ENCODE peak calls at places on chromosome 21, in four cellular contexts. E, U, X and K are unnamed samples.

GRCh38 chr21:44958471-44959191 is 18.8 kb downstream of the SLX9 start:
- DNase-seq in E (no peak), U (no peak), X (peak), K (no peak)

GRCh38 chr21:44941567-44941966 is 1.7 kb downstream of the SLX9 start:
- DNase-seq in E (no peak), U (no peak), X (no peak), K (no peak)

GRCh38 chr21:36753556-36753955 is 54.6 kb downstream of the SIM2 start:
- DNase-seq in E (no peak), U (no peak), X (peak), K (no peak)

GRCh38 chr21:31268090-31268489 is 76.0 kb downstream of the TIAM1 start:
- DNase-seq in E (no peak), U (no peak), X (no peak), K (no peak)

GRCh38 chr21:29194847-29195246 is 64.4 kb downstream of the MAP3K7CL start:
- DNase-seq in E (no peak), U (no peak), X (no peak), K (no peak)

GRCh38 chr21:27580276-27580675 is 613.4 kb upstream of the ADAMTS5 start:
- DNase-seq in E (no peak), U (no peak), X (no peak), K (no peak)

GRCh38 chr21:36704958-36705678 is 6.2 kb downstream of the SIM2 start:
- DNase-seq in E (no peak), U (no peak), X (no peak), K (no peak)

GRCh38 chr21:17690078-17690494 is 77.4 kb upstream of the BTG3 start:
- DNase-seq in E (peak), U (no peak), X (no peak), K (no peak)

GRCh38 chr21:36917487-36918158 is 48.8 kb downstream of the HLCS start:
- DNase-seq in E (peak), U (no peak), X (peak), K (peak)

GRCh38 chr21:32338209-32338921 is 39.7 kb downstream of the MRAP start:
- DNase-seq in E (no peak), U (no peak), X (no peak), K (no peak)

GRCh38 chr21:14522689-14523088 is 23.4 kb downstream of the SAMSN1 start:
- DNase-seq in E (no peak), U (no peak), X (no peak), K (peak)

GRCh38 chr21:31986035-31986856 is 113.4 kb downstream of the HUNK start:
- DNase-seq in E (no peak), U (no peak), X (no peak), K (no peak)

GRCh38 chr21:28257276-28257675 is 735.4 kb downstream of the LTN1 start:
- DNase-seq in E (no peak), U (no peak), X (peak), K (no peak)

GRCh38 chr21:17512245-17513213 is at the start of gene CXADR:
- DNase-seq in E (peak), U (no peak), X (peak), K (no peak)

GRCh38 chr21:32335601-32336575 is 37.2 kb downstream of the MRAP start:
- DNase-seq in E (no peak), U (no peak), X (no peak), K (no peak)

GRCh38 chr21:14520535-14520934 is 25.6 kb downstream of the SAMSN1 start:
- DNase-seq in E (no peak), U (no peak), X (no peak), K (peak)

GRCh38 chr21:44714905-44715304 is 3.5 kb upstream of the TSPEAR start:
- DNase-seq in E (no peak), U (no peak), X (no peak), K (no peak)

GRCh38 chr21:36489103-36489785 is 9.3 kb upstream of the CLDN14 start:
- DNase-seq in E (no peak), U (no peak), X (no peak), K (no peak)

DNA sequence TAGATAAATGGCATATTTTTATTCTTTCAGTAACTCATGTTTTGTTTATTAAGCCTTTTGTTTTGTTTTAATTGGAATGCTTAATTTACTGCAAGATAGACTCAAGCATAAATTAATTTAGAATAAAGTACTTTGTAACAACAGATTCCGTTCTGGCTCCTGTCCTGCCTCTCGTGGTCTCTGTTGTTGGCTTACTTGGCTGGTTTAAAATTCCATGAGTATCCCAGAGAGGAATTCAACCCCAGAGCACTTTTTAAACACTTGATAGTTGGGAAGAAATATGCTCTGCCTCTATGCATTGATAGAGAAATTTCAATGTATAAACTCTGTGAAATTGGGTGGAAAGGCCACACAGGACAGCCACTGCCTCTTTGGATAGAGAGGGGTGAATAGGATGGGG is 89.7 kb downstream of the ATP5PO start:
- DNase-seq in E (no peak), U (no peak), X (no peak), K (no peak)
- H3K4me3 ChIP-seq in E (no peak), U (no peak), X (no peak), K (no peak)

GRCh38 chr21:41766883-41767605 is at the start of gene RIPK4:
- DNase-seq in E (no peak), U (peak), X (no peak), K (no peak)
- TF ChIP-seq POLR2A in E (no peak), U (peak), X (no peak), K (no peak)

DNA sequence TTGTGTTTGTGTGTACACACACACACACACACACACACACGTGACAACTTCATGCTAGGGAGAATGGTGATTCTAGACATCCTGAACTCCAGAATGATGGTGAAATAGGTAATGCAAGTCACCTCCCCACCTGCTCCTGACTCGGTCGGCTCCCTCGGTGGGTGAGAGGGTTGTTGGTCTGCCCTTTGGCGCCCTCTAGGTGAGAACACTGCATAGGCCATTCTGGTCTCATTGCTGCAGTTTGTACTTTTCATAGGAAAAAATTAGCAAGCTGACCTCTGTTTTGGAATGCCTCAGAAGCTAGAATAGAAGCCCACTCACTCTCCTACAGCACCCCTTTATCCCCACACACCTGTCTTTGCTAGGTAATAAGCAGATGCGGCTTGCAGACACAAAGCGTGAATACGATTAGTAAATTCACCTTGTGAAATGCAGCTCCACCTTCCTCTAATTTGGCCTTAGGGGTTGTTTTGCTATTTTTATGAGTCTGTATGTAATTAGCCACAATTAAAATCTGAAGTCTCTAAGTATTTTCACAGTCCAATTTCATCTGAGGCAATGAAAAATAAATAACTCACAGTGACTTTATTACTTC is 130.0 kb upstream of the KCNJ15 start:
- DNase-seq in E (peak), U (no peak), X (peak), K (peak)
- TF ChIP-seq MAX in E (no peak), U (no peak), X (no peak), K (no peak)

DNA sequence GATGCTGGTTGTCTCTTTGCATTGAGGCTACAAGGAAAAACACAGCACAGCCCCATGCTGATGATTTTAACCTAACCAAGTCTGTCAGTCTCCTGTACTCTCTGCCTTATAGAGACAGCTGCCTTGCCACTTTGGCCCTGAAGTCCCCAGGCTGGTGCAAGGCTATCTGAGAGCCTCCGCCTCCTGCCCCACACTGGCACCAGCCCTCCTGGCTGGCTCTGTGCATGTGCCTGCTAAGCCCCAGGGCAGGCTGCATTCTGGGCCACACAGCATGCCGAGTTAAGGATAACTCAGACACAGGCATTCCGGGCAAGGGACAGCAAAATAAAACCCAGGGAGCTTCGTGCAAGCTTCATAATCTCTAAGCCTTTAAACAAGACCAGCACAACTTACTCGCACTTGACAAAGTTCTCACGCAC is 910 bp downstream of the RUNX1 start:
- DNase-seq in E (no peak), U (no peak), X (no peak), K (peak)
- H3K4me3 ChIP-seq in E (peak), U (peak), X (no peak), K (peak)

DNA sequence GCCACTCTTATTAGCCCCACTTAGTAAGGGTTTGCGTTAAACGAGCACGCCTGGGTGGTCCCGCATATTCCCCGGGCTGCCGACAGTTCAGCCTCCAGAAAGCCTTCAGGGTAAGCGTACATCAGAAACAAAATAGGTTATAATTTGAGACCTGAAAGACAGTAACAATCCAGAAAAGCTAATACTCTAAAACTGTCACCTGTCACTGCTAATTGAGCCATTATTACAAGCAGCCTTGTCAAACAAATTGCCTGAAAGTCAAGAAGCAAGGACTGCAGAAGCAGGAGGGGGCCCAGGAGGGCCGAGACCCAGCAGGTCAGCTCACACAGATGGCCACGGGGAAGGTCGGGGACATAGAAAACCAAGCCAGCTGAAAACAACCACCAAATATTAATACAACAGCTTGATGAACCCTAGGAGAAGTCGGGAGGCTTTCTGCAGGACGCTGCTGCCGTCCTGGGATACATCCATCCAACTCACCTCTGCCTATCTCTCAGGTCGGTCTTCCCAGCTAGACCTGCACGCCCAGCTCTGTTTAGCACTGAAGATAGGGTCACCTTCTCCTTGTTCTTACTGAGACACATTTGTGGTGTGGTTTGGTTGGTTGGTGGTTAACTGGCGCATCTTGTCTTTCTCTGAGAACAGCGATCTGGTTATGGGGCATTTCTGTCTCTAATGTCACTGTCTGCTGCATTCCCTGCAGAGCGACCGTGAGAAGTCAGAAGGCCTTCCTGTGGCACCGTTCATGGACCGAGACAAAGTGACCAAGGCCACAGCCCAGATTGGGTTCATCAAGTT is 110.8 kb downstream of the WDR4 start:
- DNase-seq in E (no peak), U (no peak), X (no peak), K (no peak)
- TF ChIP-seq POLR2A in E (no peak), U (no peak), X (no peak), K (no peak)

DNA sequence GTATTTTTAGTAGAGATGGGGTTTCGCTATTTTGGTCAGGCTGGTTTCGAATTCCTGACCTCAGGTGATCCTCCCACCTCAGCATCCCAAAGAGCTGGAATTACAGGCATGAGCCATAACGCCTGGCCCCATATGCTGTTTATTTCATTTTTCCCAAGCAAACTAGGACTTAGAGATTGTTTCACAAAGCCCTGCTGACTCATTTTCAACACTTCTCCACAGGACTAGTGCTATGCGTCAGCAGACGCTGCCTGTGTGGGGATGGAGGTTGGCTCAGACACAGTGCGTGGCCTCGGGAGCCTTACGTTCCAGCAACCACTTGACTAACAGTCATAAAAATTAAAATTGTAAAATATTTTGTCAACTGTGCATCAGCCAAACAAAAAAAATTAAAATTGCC is 22.7 kb downstream of the PKNOX1 start:
- DNase-seq in E (no peak), U (no peak), X (no peak), K (no peak)
- TF ChIP-seq MAX in E (no peak), U (no peak), X (no peak), K (no peak)

GRCh38 chr21:15749868-15750174 is 20.0 kb downstream of the USP25 start:
- DNase-seq in E (peak), U (no peak), X (no peak), K (no peak)
- H3K4me3 ChIP-seq in E (no peak), U (no peak), X (no peak), K (no peak)

GRCh38 chr21:46228345-46229051 is at the start of gene LSS:
- DNase-seq in E (peak), U (peak), X (peak), K (peak)
- TF ChIP-seq POLR2A in E (no peak), U (peak), X (no peak), K (peak)